ENCODE peak calls at places on chromosomes 16 and 17, in nine cellular contexts. W is Karpas-422; D is HS-27A; E is stimulated activated CD8-positive, alpha-beta memory T cell treated with anti-CD3 and anti-CD28 coated beads, Interleukin-12 subunit alpha, Interleukin-12 subunit beta, amount 100 ng/mL, for 4 hours; N is RKO; R is astrocyte of the cerebellum; F is left colon; I is COR-L47; M is HFF-Myc. J is an unnamed sample.

GRCh38 chr16:87829123-87829980 is 40.0 kb downstream of the SLC7A5 start:
- DNase-seq in W (no peak), D (no peak), E (peak; percentile 1), N (no peak), R (no peak), F (no peak), I (no peak), M (no peak), J (no peak)

GRCh38 chr16:69131167-69131748 is 1.1 kb downstream of the CHTF8 start:
- DNase-seq in W (peak; percentile 71), D (no peak), E (no peak), N (peak; percentile 41), R (no peak), F (no peak), I (peak; percentile 0), M (no peak), J (no peak)

GRCh38 chr17:5948811-5949210 is 121.4 kb upstream of the WSCD1 start:
- DNase-seq in W (no peak), D (no peak), E (no peak), N (no peak), R (no peak), F (no peak), I (no peak), M (no peak), J (no peak)

GRCh38 chr16:12096162-12096781 is 119.7 kb downstream of the SNX29 start:
- DNase-seq in W (no peak), D (no peak), E (no peak), N (peak; percentile 10), R (no peak), F (no peak), I (no peak), M (no peak), J (no peak)

GRCh38 chr17:10372906-10373305 is at the start of gene MYH13:
- DNase-seq in W (no peak), D (no peak), E (no peak), N (no peak), R (no peak), F (no peak), I (no peak), M (no peak), J (no peak)

GRCh38 chr17:72392056-72393010 is 271.5 kb downstream of the SOX9 start:
- DNase-seq in W (peak; percentile 97), D (no peak), E (no peak), N (no peak), R (no peak), F (no peak), I (no peak), M (no peak), J (no peak)

GRCh38 chr17:79414063-79414462 is 196.8 kb downstream of the RBFOX3 start:
- DNase-seq in W (no peak), D (no peak), E (no peak), N (no peak), R (no peak), F (no peak), I (no peak), M (no peak), J (no peak)

GRCh38 chr17:47884905-47885735 is 10.9 kb upstream of the SP2 start:
- DNase-seq in W (no peak), D (no peak), E (no peak), N (no peak), R (no peak), F (peak; percentile 85), I (no peak), M (no peak), J (no peak)

GRCh38 chr16:35687071-35687470 is 2227.7 kb downstream of the TP53TG3F start:
- DNase-seq in W (no peak), D (no peak), E (no peak), N (no peak), R (no peak), F (no peak), I (no peak), M (no peak), J (no peak)

GRCh38 chr16:74309789-74310781 is 13.5 kb downstream of the PSMD7 start:
- DNase-seq in W (peak; percentile 69), D (no peak), E (no peak), N (peak; percentile 71), R (peak; percentile 36), F (no peak), I (peak; percentile 33), M (peak; percentile 41), J (no peak)

GRCh38 chr17:55157165-55157564 is 107.6 kb upstream of the HLF start:
- DNase-seq in W (no peak), D (no peak), E (no peak), N (no peak), R (peak; percentile 84), F (no peak), I (no peak), M (no peak), J (no peak)

GRCh38 chr17:7380321-7380720 is 568 bp upstream of the TNK1 start:
- DNase-seq in W (no peak), D (no peak), E (no peak), N (no peak), R (no peak), F (peak; percentile 70), I (no peak), M (no peak), J (no peak)

GRCh38 chr16:81694494-81695285 is 84.4 kb upstream of the PLCG2 start:
- DNase-seq in W (no peak), D (no peak), E (no peak), N (no peak), R (no peak), F (no peak), I (no peak), M (no peak), J (no peak)

GRCh38 chr16:884232-884631 is 83.7 kb upstream of the GNG13 start:
- DNase-seq in W (no peak), D (no peak), E (no peak), N (no peak), R (no peak), F (no peak), I (no peak), M (no peak), J (no peak)

GRCh38 chr17:17435323-17435722 is 41.5 kb upstream of the MED9 start:
- DNase-seq in W (no peak), D (no peak), E (no peak), N (no peak), R (no peak), F (no peak), I (no peak), M (peak; percentile 72), J (no peak)

GRCh38 chr17:41959336-41960095 is 7.1 kb upstream of the CNP start:
- DNase-seq in W (peak; percentile 80), D (no peak), E (no peak), N (no peak), R (peak; percentile 37), F (no peak), I (peak; percentile 14), M (peak; percentile 31), J (peak; percentile 21)

GRCh38 chr16:31200821-31201510 is 1.6 kb downstream of the PYCARD start:
- DNase-seq in W (peak; percentile 77), D (no peak), E (no peak), N (peak; percentile 37), R (no peak), F (no peak), I (no peak), M (peak; percentile 21), J (no peak)

GRCh38 chr16:57732011-57732410 is 3.6 kb upstream of the KATNB1 start:
- DNase-seq in W (no peak), D (no peak), E (no peak), N (peak; percentile 57), R (no peak), F (no peak), I (no peak), M (no peak), J (no peak)

GRCh38 chr17:65078441-65079160 is 22.1 kb upstream of the GNA13 start:
- DNase-seq in W (no peak), D (no peak), E (no peak), N (no peak), R (peak; percentile 50), F (no peak), I (no peak), M (no peak), J (no peak)

GRCh38 chr17:29617125-29617480 is 5.6 kb downstream of the CORO6 start:
- DNase-seq in W (peak; percentile 98), D (no peak), E (peak; percentile 78), N (no peak), R (no peak), F (peak; percentile 89), I (peak; percentile 85), M (no peak), J (no peak)

GRCh38 chr16:17937003-17937402 is 399.5 kb downstream of the NPIPA8 start:
- DNase-seq in W (no peak), D (no peak), E (no peak), N (no peak), R (no peak), F (no peak), I (no peak), M (no peak), J (no peak)

GRCh38 chr17:67570797-67571196 is 146.9 kb upstream of the NOL11 start:
- DNase-seq in W (no peak), D (no peak), E (no peak), N (no peak), R (no peak), F (no peak), I (no peak), M (no peak), J (no peak)

GRCh38 chr17:50022463-50023130 is 27.6 kb upstream of the DLX3 start:
- DNase-seq in W (no peak), D (no peak), E (no peak), N (no peak), R (no peak), F (no peak), I (no peak), M (no peak), J (no peak)

GRCh38 chr16:65068151-65068740 is 53.6 kb downstream of the CDH11 start:
- DNase-seq in W (no peak), D (no peak), E (no peak), N (no peak), R (no peak), F (no peak), I (no peak), M (no peak), J (no peak)

GRCh38 chr17:68455756-68456528 is 1.4 kb downstream of the WIPI1 start:
- DNase-seq in W (no peak), D (no peak), E (no peak), N (peak; percentile 85), R (peak; percentile 44), F (peak; percentile 54), I (peak; percentile 83), M (no peak), J (no peak)

GRCh38 chr16:11501583-11502138 is 85.1 kb downstream of the LITAF start:
- DNase-seq in W (no peak), D (no peak), E (no peak), N (no peak), R (no peak), F (no peak), I (no peak), M (no peak), J (no peak)

GRCh38 chr16:86300746-86301480 is 209.4 kb upstream of the FOXF1 start:
- DNase-seq in W (no peak), D (no peak), E (no peak), N (no peak), R (no peak), F (no peak), I (no peak), M (no peak), J (no peak)

GRCh38 chr17:17840751-17841591 is 4.2 kb upstream of the SREBF1 start:
- DNase-seq in W (peak; percentile 57), D (no peak), E (no peak), N (peak; percentile 33), R (no peak), F (no peak), I (no peak), M (no peak), J (no peak)

GRCh38 chr17:12732366-12732765 is 56.9 kb upstream of the ARHGAP44 start:
- DNase-seq in W (no peak), D (no peak), E (no peak), N (no peak), R (no peak), F (no peak), I (no peak), M (no peak), J (no peak)

GRCh38 chr16:30131869-30132475 is 9.0 kb upstream of the MAPK3 start:
- DNase-seq in W (no peak), D (no peak), E (no peak), N (no peak), R (no peak), F (no peak), I (peak; percentile 5), M (no peak), J (no peak)

GRCh38 chr17:751269-752001 is 629 bp downstream of the GEMIN4 start:
- DNase-seq in W (peak; percentile 86), D (no peak), E (peak; percentile 29), N (peak; percentile 78), R (no peak), F (peak; percentile 39), I (peak; percentile 15), M (no peak), J (peak; percentile 8)

J was measured in NK-92 treated with Interleukin-12 subunit alpha and Interleukin-12 subunit beta, amount 100 ng/mL, for 24 hours.